ENCODE peak calls at places on chromosomes 7 and 10, in six cellular contexts. G is neuronal stem cell, Q is H1, R is IMR-90, X is H9, T is trophoblast cell. I is an unnamed sample.
A peak's percentile ranks its signal among the peaks of the same experiment; 100 is the strongest.

GRCh38 chr7:35253680-35254495 is at the start of gene TBX20:
- DNase-seq in G (no peak), Q (peak; percentile 79), R (peak; percentile 19), X (peak; percentile 79), T (peak; percentile 83), I (peak; percentile 75)

GRCh38 chr10:124087672-124088634 is 5.4 kb downstream of the CHST15 start:
- DNase-seq in G (no peak), Q (no peak), R (no peak), X (no peak), T (no peak), I (no peak)

GRCh38 chr10:60661627-60662026 is 116.7 kb upstream of the CDK1 start:
- DNase-seq in G (no peak), Q (no peak), R (peak; percentile 60), X (no peak), T (peak; percentile 94), I (peak; percentile 64)

GRCh38 chr10:119478111-119479047 is 64.1 kb downstream of the RGS10 start:
- DNase-seq in G (no peak), Q (no peak), R (no peak), X (no peak), T (no peak), I (no peak)

GRCh38 chr10:69869291-69869841 is 67.7 kb downstream of the COL13A1 start:
- DNase-seq in G (no peak), Q (no peak), R (peak; percentile 53), X (no peak), T (no peak), I (peak; percentile 59)

GRCh38 chr10:8102708-8103401 is 48.4 kb downstream of the GATA3 start:
- DNase-seq in G (no peak), Q (no peak), R (no peak), X (peak; percentile 57), T (peak; percentile 54), I (no peak)

GRCh38 chr7:44050915-44051560 is 6.5 kb downstream of the DBNL start:
- DNase-seq in G (no peak), Q (no peak), R (no peak), X (peak; percentile 8), T (no peak), I (no peak)

GRCh38 chr7:63899691-63900393 is 98.8 kb upstream of the ZNF722 start:
- DNase-seq in G (no peak), Q (no peak), R (no peak), X (no peak), T (peak; percentile 61), I (no peak)

GRCh38 chr7:46720761-46721160 is 799.7 kb upstream of the IGFBP3 start:
- DNase-seq in G (no peak), Q (no peak), R (no peak), X (no peak), T (no peak), I (no peak)

GRCh38 chr7:66176914-66177313 is 28.2 kb upstream of the TPST1 start:
- DNase-seq in G (no peak), Q (no peak), R (no peak), X (no peak), T (no peak), I (no peak)

GRCh38 chr7:1671876-1672451 is 1.9 kb downstream of the ELFN1 start:
- DNase-seq in G (no peak), Q (no peak), R (no peak), X (peak; percentile 25), T (no peak), I (no peak)

GRCh38 chr10:60511823-60512222 is 122.1 kb upstream of the ANK3 start:
- DNase-seq in G (no peak), Q (no peak), R (no peak), X (no peak), T (no peak), I (peak; percentile 39)

GRCh38 chr10:119233123-119233820 is 25.9 kb downstream of the GRK5 start:
- DNase-seq in G (no peak), Q (no peak), R (peak; percentile 43), X (no peak), T (no peak), I (peak; percentile 62)

GRCh38 chr7:21547511-21547910 is 4.7 kb downstream of the DNAH11 start:
- DNase-seq in G (no peak), Q (no peak), R (no peak), X (no peak), T (no peak), I (no peak)

GRCh38 chr7:137820677-137821420 is 25.9 kb downstream of the DGKI start:
- DNase-seq in G (peak; percentile 79), Q (peak; percentile 59), R (peak; percentile 83), X (peak; percentile 80), T (no peak), I (peak; percentile 12)

GRCh38 chr7:135763261-135763660 is 14.6 kb upstream of the FAM180A start:
- DNase-seq in G (no peak), Q (no peak), R (peak; percentile 33), X (no peak), T (no peak), I (no peak)

GRCh38 chr10:29828440-29828894 is 193.7 kb upstream of the SVIL start:
- DNase-seq in G (no peak), Q (no peak), R (no peak), X (no peak), T (peak; percentile 9), I (peak; percentile 51)
- H4K91ac ChIP-seq in G (no peak overlapping the region), Q (no peak overlapping the region), R (no peak overlapping the region), X (no peak overlapping the region), T (no peak overlapping the region), I (peak overlapping the region; percentile 67)

GRCh38 chr7:45359250-45359649 is 201.7 kb downstream of the RAMP3 start:
- DNase-seq in G (no peak), Q (no peak), R (no peak), X (no peak), T (no peak), I (no peak)
- H4K91ac ChIP-seq in G (no peak overlapping the region), Q (no peak overlapping the region), R (no peak overlapping the region), X (no peak overlapping the region), T (no peak overlapping the region), I (no peak overlapping the region)

GRCh38 chr7:90033850-90034249 is 120.4 kb upstream of the STEAP1 start:
- DNase-seq in G (no peak), Q (no peak), R (no peak), X (no peak), T (no peak), I (no peak)
- H4K91ac ChIP-seq in G (no peak overlapping the region), Q (no peak overlapping the region), R (no peak overlapping the region), X (no peak overlapping the region), T (no peak overlapping the region), I (no peak overlapping the region)

GRCh38 chr10:35639651-35640311 is 2.3 kb downstream of the FZD8 start:
- DNase-seq in G (peak; percentile 43), Q (peak; percentile 76), R (peak; percentile 70), X (peak; percentile 74), T (no peak), I (peak; percentile 69)

GRCh38 chr10:35641430-35642015 is 573 bp downstream of the FZD8 start:
- DNase-seq in G (no peak), Q (no peak), R (peak; percentile 42), X (peak; percentile 32), T (peak; percentile 41), I (no peak)

GRCh38 chr10:35640474-35640873 is 1.6 kb downstream of the FZD8 start:
- DNase-seq in G (peak; percentile 63), Q (peak; percentile 75), R (peak; percentile 76), X (peak; percentile 78), T (peak; percentile 69), I (peak; percentile 81)

GRCh38 chr10:35642023-35642792 is at the start of gene FZD8:
- DNase-seq in G (peak; percentile 95), Q (peak; percentile 88), R (peak; percentile 90), X (peak; percentile 93), T (peak; percentile 98), I (peak; percentile 95)

DNA sequence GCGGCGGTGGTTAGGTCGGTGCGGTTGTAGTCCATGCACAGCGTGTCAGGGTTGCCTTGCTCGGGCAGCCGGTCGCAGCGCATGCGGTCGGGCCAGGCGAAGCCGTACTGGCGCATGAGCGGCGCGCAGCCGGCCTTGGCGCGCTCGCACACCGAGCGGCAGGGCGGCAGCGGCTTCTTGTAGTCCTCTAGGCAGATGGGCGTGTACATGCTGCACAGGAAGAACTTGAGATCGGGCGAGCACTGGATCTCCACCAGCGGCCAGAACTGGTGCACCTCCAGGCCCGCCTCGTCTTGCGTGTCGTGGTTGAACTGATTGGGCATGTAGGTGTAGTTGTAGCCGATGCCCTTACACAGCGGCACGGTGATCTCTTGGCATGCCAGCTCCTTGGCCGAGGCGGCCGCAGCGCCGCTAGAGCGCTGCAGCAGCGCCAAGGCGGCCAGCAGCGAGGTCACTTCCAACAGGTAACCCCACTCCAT is 1.1 kb downstream of the FZD8 start:
- DNase-seq in G (peak; percentile 44), Q (peak; percentile 79), R (peak; percentile 87), X (peak; percentile 80), T (peak; percentile 85), I (peak; percentile 87)
- H4K91ac ChIP-seq in G (peak overlapping the region; percentile 50), Q (peak overlapping the region; percentile 47), R (no peak overlapping the region), X (no peak overlapping the region), T (peak overlapping the region; percentile 75), I (peak overlapping the region; percentile 67)

DNA sequence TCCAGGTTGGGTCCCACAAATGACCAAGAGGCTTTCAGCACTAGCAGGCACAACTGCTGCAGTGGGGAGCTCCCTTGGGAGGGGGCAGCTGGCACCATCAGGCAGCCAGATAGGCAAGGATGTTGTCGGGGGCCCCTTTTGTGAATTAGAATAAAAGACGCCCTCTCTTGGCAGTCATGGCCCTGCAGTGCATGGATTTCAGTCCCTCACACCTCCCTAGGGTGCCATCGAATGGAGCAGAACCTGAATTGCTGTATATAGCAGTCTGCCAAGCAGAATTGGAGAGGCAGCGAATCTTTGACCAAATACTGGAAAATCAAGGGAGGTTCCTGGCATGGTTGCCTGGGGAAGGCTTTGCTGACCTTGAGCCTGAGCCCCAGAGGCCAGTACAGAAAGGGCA is 22.4 kb upstream of the ADCYAP1R1 start:
- DNase-seq in G (no peak), Q (no peak), R (no peak), X (no peak), T (no peak), I (no peak)
- H4K91ac ChIP-seq in G (no peak overlapping the region), Q (no peak overlapping the region), R (no peak overlapping the region), X (no peak overlapping the region), T (no peak overlapping the region), I (no peak overlapping the region)

GRCh38 chr10:65660006-65660405 is 1265.8 kb upstream of the LRRTM3 start:
- DNase-seq in G (no peak), Q (no peak), R (no peak), X (no peak), T (no peak), I (no peak)
- H4K91ac ChIP-seq in G (no peak overlapping the region), Q (no peak overlapping the region), R (no peak overlapping the region), X (no peak overlapping the region), T (no peak overlapping the region), I (no peak overlapping the region)

DNA sequence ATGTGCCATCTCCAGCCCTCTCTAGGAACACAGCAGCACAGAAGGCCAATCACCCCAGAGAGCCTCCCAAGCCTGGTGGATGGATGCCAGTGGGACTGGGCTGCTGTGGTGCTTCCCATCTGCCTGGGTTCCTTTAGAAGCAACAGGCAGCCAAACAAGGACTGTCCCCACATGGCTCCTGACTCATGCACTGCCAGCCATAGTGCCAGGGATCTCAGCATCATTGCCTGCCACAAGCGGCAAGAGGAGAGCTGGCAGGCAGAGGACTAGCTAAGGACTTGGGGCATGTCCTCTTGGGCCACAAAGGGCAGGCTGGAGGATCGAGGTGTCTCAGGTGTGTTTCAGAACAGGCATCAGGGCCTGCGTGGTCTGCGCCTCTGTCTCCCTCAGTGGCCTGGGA is 23.4 kb upstream of the FIGNL1 start:
- DNase-seq in G (no peak), Q (no peak), R (no peak), X (no peak), T (no peak), I (no peak)
- H4K91ac ChIP-seq in G (no peak overlapping the region), Q (no peak overlapping the region), R (no peak overlapping the region), X (no peak overlapping the region), T (no peak overlapping the region), I (no peak overlapping the region)

GRCh38 chr7:103771294-103771693 is 218.2 kb downstream of the RELN start:
- DNase-seq in G (no peak), Q (no peak), R (no peak), X (peak; percentile 49), T (no peak), I (no peak)
- H4K91ac ChIP-seq in G (no peak overlapping the region), Q (no peak overlapping the region), R (no peak overlapping the region), X (no peak overlapping the region), T (no peak overlapping the region), I (no peak overlapping the region)